ENCODE peak calls at places on chromosomes 12 and 14, in eight cellular contexts. E is CD8-positive, alpha-beta memory T cell; X is stomach; Z is hepatocyte; L is tibial nerve; R is cardiac muscle cell; H is HepG2; D is RWPE2. K is an unnamed sample. For H3K4me1, the result is how much of the 10 kb centered on the place peaks cover.

GRCh38 chr12:132009336-132009859 is 59.7 kb downstream of the EP400 start:
- DNase-seq in H (no peak), R (no peak), D (no peak), X (no peak), Z (no peak), L (no peak), E (no peak), K (no peak)

GRCh38 chr14:32925439-32925838 is 13.2 kb upstream of the NPAS3 start:
- DNase-seq in Z (no peak), X (no peak), L (no peak), R (no peak), E (no peak), D (no peak), H (no peak), K (no peak)

GRCh38 chr12:70842942-70843341 is 77.6 kb downstream of the PTPRR start:
- DNase-seq in R (no peak), E (no peak), X (no peak), H (no peak), L (no peak), Z (no peak), D (no peak), K (no peak)

GRCh38 chr14:77485256-77485655 is 13.4 kb downstream of the ISM2 start:
- DNase-seq in Z (no peak), L (no peak), E (no peak), H (no peak), X (no peak), D (no peak), R (no peak), K (no peak)

GRCh38 chr12:15220451-15220850 is 766 bp downstream of the RERG start:
- DNase-seq in D (no peak), H (no peak), L (no peak), Z (no peak), R (no peak), X (no peak), E (no peak), K (no peak)

GRCh38 chr12:15688202-15688736 is 100.9 kb downstream of the EPS8 start:
- DNase-seq in R (peak), H (no peak), D (no peak), E (no peak), Z (no peak), X (peak), L (peak), K (peak)

GRCh38 chr12:9843416-9843815 is 16.1 kb downstream of the KLRF1 start:
- DNase-seq in Z (no peak), E (no peak), X (no peak), L (no peak), D (no peak), R (no peak), H (no peak), K (no peak)

GRCh38 chr12:52615208-52615868 is 3.0 kb downstream of the KRT73 start:
- DNase-seq in L (no peak), X (no peak), Z (no peak), E (no peak), D (no peak), R (peak), H (no peak), K (peak)

GRCh38 chr12:21073822-21074460 is 57.1 kb upstream of the SLCO1B1 start:
- DNase-seq in L (no peak), D (peak), Z (no peak), H (no peak), X (no peak), R (no peak), E (no peak), K (no peak)

GRCh38 chr14:78153069-78153351 is 17.2 kb upstream of the NRXN3 start:
- DNase-seq in Z (no peak), R (peak), X (no peak), D (no peak), E (no peak), H (no peak), L (no peak), K (no peak)

GRCh38 chr12:92543872-92544271 is 158.9 kb upstream of the PLEKHG7 start:
- DNase-seq in Z (no peak), X (no peak), H (no peak), D (no peak), R (no peak), L (no peak), E (no peak), K (no peak)

GRCh38 chr12:39103552-39104165 is 198.3 kb upstream of the CPNE8 start:
- DNase-seq in Z (peak), H (peak), X (no peak), R (peak), L (no peak), D (no peak), E (no peak), K (no peak)

GRCh38 chr12:76106631-76107030 is 22.1 kb upstream of the NAP1L1 start:
- DNase-seq in Z (no peak), D (no peak), E (no peak), X (no peak), H (no peak), R (no peak), L (no peak), K (no peak)

GRCh38 chr14:68082698-68083291 is 263.2 kb downstream of the RAD51B start:
- DNase-seq in H (no peak), L (no peak), R (no peak), Z (no peak), D (no peak), E (no peak), X (no peak), K (no peak)

GRCh38 chr14:95174184-95174804 is 17.0 kb upstream of the DICER1 start:
- DNase-seq in D (no peak), Z (no peak), H (no peak), R (peak), L (no peak), X (no peak), E (no peak), K (no peak)

DNA sequence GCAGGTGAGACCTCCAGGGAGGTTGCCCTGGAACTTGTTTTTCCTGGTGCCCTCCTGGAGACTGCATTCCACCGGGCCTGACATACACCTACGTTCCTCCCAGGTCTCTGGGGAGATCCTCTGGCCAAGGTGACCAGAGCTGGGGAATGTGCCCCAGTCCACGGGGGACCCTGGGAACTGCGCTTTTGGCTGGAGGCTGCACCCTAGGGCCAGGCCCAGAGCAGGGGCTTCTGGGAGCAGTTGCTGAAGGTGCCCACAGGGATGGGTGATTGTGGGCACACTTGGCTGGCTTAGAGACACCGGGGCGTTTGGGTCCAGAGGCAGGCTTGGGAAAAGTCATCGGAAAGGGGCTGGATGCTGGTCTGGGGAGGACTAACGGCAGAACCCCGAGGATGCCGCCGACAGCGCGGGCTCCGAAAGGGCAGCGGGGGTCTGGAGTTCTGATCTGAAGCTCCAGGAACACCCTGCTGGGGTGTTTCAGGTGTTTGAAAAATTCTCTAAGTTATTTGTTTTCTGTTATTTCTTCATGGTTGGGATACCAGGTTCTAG is 36.5 kb upstream of the TDRD9 start:
- DNase-seq in H (no peak), Z (no peak), R (no peak), L (no peak), E (no peak), X (no peak), D (no peak), K (no peak)
- H3K4me1 ChIP-seq in H (half or more), Z (under half), R (under half), L (under half), E (under half), X (half or more), D (under half), K (under half)

GRCh38 chr12:6207254-6207942 is 7.2 kb downstream of the CD9 start:
- DNase-seq in Z (no peak), L (no peak), R (no peak), D (no peak), E (no peak), H (no peak), X (no peak), K (no peak)

GRCh38 chr12:6204533-6205143 is 4.4 kb downstream of the CD9 start:
- DNase-seq in Z (no peak), L (no peak), R (no peak), H (no peak), X (no peak), D (no peak), E (no peak), K (no peak)

GRCh38 chr12:6205144-6205539 is 4.9 kb downstream of the CD9 start:
- DNase-seq in H (no peak), D (no peak), Z (no peak), E (no peak), L (no peak), X (no peak), R (peak), K (no peak)

GRCh38 chr12:6205761-6206160 is 5.6 kb downstream of the CD9 start:
- DNase-seq in R (no peak), X (no peak), H (no peak), Z (no peak), L (no peak), E (no peak), D (no peak), K (no peak)

DNA sequence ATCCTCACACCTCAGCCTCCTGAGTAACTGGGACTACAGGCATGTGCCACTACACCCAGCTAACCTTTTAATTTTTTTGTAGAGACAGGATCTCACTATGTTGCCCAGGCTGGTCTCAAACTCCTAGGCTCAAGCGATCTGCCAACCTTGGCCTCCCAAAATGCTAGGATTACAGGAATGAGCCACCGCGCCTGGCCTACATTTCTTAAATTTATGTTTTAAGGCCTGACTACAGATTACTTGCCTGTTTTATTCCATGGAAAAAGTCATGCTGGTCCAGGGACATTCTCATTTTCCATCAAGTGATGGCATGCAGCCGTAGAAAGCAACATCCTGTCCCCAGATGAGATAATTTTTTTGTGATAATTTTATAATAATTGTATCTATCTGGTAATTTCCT is 6.1 kb downstream of the CD9 start:
- DNase-seq in R (no peak), Z (no peak), L (no peak), X (no peak), E (no peak), D (no peak), H (no peak), K (no peak)
- H3K4me1 ChIP-seq in R (under half), Z (under half), L (under half), X (half or more), E (under half), D (half or more), H (under half), K (half or more)

GRCh38 chr12:106101798-106102197 is 37.0 kb downstream of the NUAK1 start:
- DNase-seq in X (no peak), E (no peak), L (no peak), R (peak), H (no peak), D (no peak), Z (no peak), K (no peak)

GRCh38 chr12:106094304-106094703 is 44.5 kb downstream of the NUAK1 start:
- DNase-seq in H (peak), Z (no peak), E (no peak), L (no peak), X (no peak), D (no peak), R (no peak), K (no peak)

GRCh38 chr12:106096376-106096775 is 42.4 kb downstream of the NUAK1 start:
- DNase-seq in R (no peak), Z (no peak), L (no peak), E (no peak), X (peak), H (no peak), D (no peak), K (no peak)

GRCh38 chr12:106097011-106097410 is 41.7 kb downstream of the NUAK1 start:
- DNase-seq in R (no peak), H (no peak), E (no peak), Z (no peak), X (no peak), L (no peak), D (no peak), K (no peak)

GRCh38 chr12:106098691-106099200 is 40.0 kb downstream of the NUAK1 start:
- DNase-seq in L (no peak), R (no peak), E (no peak), H (peak), X (no peak), D (no peak), Z (no peak), K (no peak)
- H3K4me1 ChIP-seq in L (under half), R (under half), E (under half), H (half or more), X (under half), D (under half), Z (under half), K (under half)

GRCh38 chr12:12700249-12700648 is 4.3 kb upstream of the GPR19 start:
- DNase-seq in E (no peak), R (no peak), X (no peak), D (no peak), Z (no peak), L (no peak), H (no peak), K (no peak)
- H3K4me1 ChIP-seq in E (under half), R (under half), X (under half), D (under half), Z (under half), L (under half), H (under half), K (under half)

DNA sequence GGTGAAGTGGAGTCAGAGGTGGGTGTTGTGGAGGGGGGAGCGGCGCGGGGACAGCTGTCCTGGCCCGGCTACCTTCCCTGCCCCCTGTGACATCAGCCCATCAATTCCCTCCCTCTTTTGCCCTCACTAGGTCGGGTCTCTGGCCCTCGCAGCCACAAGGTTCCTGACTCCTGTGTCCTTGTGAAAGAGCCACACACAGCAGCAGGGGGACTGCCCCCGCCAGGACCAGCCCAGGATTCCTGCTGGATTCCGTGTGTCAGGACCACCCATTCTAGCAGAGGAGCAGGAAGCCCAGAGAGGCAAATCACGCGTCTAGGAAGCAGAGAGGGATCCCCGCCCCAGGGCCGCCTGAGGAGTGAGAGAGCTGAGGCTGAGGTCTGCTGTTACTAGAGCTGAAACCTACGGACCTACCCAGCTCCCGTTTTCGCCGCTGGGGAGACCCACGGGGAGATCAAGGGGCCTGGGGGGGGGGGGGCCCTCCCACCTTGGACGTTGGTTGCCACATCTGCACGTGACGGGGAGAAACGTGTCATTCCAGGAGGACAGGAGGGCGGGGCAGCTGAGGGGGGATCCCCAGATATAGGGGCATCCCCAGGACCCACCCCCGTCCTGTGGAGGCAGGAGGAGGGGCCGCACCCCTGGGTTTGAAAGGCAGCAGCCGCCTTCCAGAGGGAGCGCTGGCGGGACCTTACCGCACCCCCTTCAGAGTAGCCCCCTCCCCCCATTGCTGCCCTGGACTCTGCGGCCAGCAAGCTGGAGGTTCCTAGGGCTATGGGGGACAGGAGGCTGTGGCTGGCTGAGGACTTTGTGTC is 12.5 kb upstream of the INF2 start:
- DNase-seq in R (no peak), X (no peak), D (no peak), L (no peak), Z (peak), H (peak), E (peak), K (no peak)
- H3K4me1 ChIP-seq in R (under half), X (half or more), D (under half), L (under half), Z (half or more), H (half or more), E (under half), K (half or more)